ENCODE peak calls at places on chromosomes 3 and 15, in four cellular contexts. One of them, this sample, is unnamed.

GRCh38 chr3:37763338-37763737 is 98.3 kb upstream of the CTDSPL start:
- DNase-seq in H1: no peak
- DNase-seq in ovary: no peak
- DNase-seq in transverse colon: no peak
- DNase-seq in this sample: no peak

GRCh38 chr3:153714588-153715285 is 406.5 kb upstream of the ARHGEF26 start:
- DNase-seq in H1: no peak
- DNase-seq in transverse colon: no peak
- DNase-seq in ovary: no peak
- DNase-seq in this sample: no peak

GRCh38 chr3:141623732-141624131 is 114.4 kb upstream of the RNF7 start:
- DNase-seq in ovary: no peak
- DNase-seq in transverse colon: no peak
- DNase-seq in H1: no peak
- DNase-seq in this sample: no peak

GRCh38 chr3:174102274-174102673 is 704.7 kb downstream of the NLGN1 start:
- DNase-seq in H1: no peak
- DNase-seq in transverse colon: no peak
- DNase-seq in ovary: no peak
- DNase-seq in this sample: no peak

GRCh38 chr3:42829628-42830436 is 20.6 kb downstream of the ACKR2 start:
- DNase-seq in ovary: no peak
- DNase-seq in transverse colon: no peak
- DNase-seq in H1: no peak
- DNase-seq in this sample: no peak

GRCh38 chr3:179088306-179088705 is 16.7 kb upstream of the ZMAT3 start:
- DNase-seq in H1: no peak
- DNase-seq in transverse colon: no peak
- DNase-seq in ovary: no peak
- DNase-seq in this sample: no peak

GRCh38 chr3:54206874-54207273 is 84.5 kb downstream of the CACNA2D3 start:
- DNase-seq in transverse colon: no peak
- DNase-seq in H1: no peak
- DNase-seq in ovary: no peak
- DNase-seq in this sample: no peak

GRCh38 chr3:169965562-169965961 is 1.0 kb upstream of the SEC62 start:
- DNase-seq in H1: no peak
- DNase-seq in ovary: no peak
- DNase-seq in transverse colon: no peak
- DNase-seq in this sample: no peak

GRCh38 chr15:101773496-101774100 is 29.7 kb upstream of the OR4F6 start:
- DNase-seq in transverse colon: peak; percentile 23
- DNase-seq in ovary: no peak
- DNase-seq in H1: peak; percentile 72
- DNase-seq in this sample: no peak

GRCh38 chr3:12316721-12317351 is 28.0 kb downstream of the PPARG start:
- DNase-seq in ovary: no peak
- DNase-seq in transverse colon: no peak
- DNase-seq in H1: no peak
- DNase-seq in this sample: no peak

GRCh38 chr3:107487490-107487889 is 35.3 kb upstream of the BBX start:
- DNase-seq in transverse colon: no peak
- DNase-seq in ovary: no peak
- DNase-seq in H1: no peak
- DNase-seq in this sample: no peak

GRCh38 chr3:183818706-183819624 is 6.4 kb downstream of the MAP6D1 start:
- DNase-seq in transverse colon: no peak
- DNase-seq in ovary: no peak
- DNase-seq in H1: no peak
- DNase-seq in this sample: peak; percentile 60

GRCh38 chr3:18580268-18580667 is 155.1 kb upstream of the SATB1 start:
- DNase-seq in H1: no peak
- DNase-seq in ovary: no peak
- DNase-seq in transverse colon: peak; percentile 41
- DNase-seq in this sample: no peak

GRCh38 chr3:128487813-128488635 is 5.0 kb downstream of the GATA2 start:
- DNase-seq in H1: peak; percentile 93
- DNase-seq in transverse colon: peak; percentile 60
- DNase-seq in ovary: peak; percentile 73
- DNase-seq in this sample: peak; percentile 74

GRCh38 chr3:16265455-16265786 is 409 bp downstream of the OXNAD1 start:
- DNase-seq in transverse colon: no peak
- DNase-seq in H1: no peak
- DNase-seq in ovary: no peak
- DNase-seq in this sample: no peak

GRCh38 chr15:64807051-64807749 is 18.2 kb downstream of the PIF1 start:
- DNase-seq in H1: peak; percentile 75
- DNase-seq in ovary: no peak
- DNase-seq in transverse colon: no peak
- DNase-seq in this sample: no peak

GRCh38 chr3:37491343-37491742 is 317.0 kb upstream of the LRRFIP2 start:
- DNase-seq in ovary: no peak
- DNase-seq in H1: no peak
- DNase-seq in transverse colon: no peak
- DNase-seq in this sample: no peak

GRCh38 chr3:46280105-46280797 is 38.0 kb downstream of the CCR3 start:
- DNase-seq in H1: no peak
- DNase-seq in ovary: no peak
- DNase-seq in transverse colon: no peak
- DNase-seq in this sample: no peak

GRCh38 chr3:179677884-179678283 is 25.0 kb downstream of the USP13 start:
- DNase-seq in transverse colon: no peak
- DNase-seq in ovary: no peak
- DNase-seq in H1: no peak
- DNase-seq in this sample: no peak

GRCh38 chr3:107791450-107791849 is 268.7 kb downstream of the BBX start:
- DNase-seq in ovary: no peak
- DNase-seq in H1: no peak
- DNase-seq in transverse colon: no peak
- DNase-seq in this sample: no peak

GRCh38 chr3:139757448-139758030 is 79.8 kb upstream of the NMNAT3 start:
- DNase-seq in ovary: no peak
- DNase-seq in transverse colon: no peak
- DNase-seq in H1: no peak
- DNase-seq in this sample: no peak

GRCh38 chr15:37940886-37941285 is 6.4 kb downstream of the TMCO5A start:
- DNase-seq in transverse colon: no peak
- DNase-seq in ovary: no peak
- DNase-seq in H1: no peak
- DNase-seq in this sample: no peak

GRCh38 chr3:25663324-25664065 is 1.2 kb downstream of the TOP2B start:
- DNase-seq in H1: no peak
- DNase-seq in ovary: no peak
- DNase-seq in transverse colon: peak; percentile 27
- DNase-seq in this sample: no peak

GRCh38 chr3:157128771-157129671 is 30.9 kb downstream of the CCNL1 start:
- DNase-seq in ovary: no peak
- DNase-seq in H1: no peak
- DNase-seq in transverse colon: peak; percentile 77
- DNase-seq in this sample: no peak

GRCh38 chr3:171757377-171758034 is 52.8 kb downstream of the PLD1 start:
- DNase-seq in transverse colon: no peak
- DNase-seq in H1: no peak
- DNase-seq in ovary: no peak
- DNase-seq in this sample: no peak

GRCh38 chr3:2558828-2559227 is 460.2 kb downstream of the CNTN4 start:
- DNase-seq in H1: no peak
- DNase-seq in transverse colon: no peak
- DNase-seq in ovary: no peak
- DNase-seq in this sample: no peak

GRCh38 chr3:172249039-172249438 is 199.2 kb downstream of the GHSR start:
- DNase-seq in transverse colon: no peak
- DNase-seq in ovary: no peak
- DNase-seq in H1: no peak
- DNase-seq in this sample: no peak

GRCh38 chr15:95565702-95566101 is 764.8 kb upstream of the NR2F2 start:
- DNase-seq in transverse colon: no peak
- DNase-seq in H1: no peak
- DNase-seq in ovary: no peak
- DNase-seq in this sample: no peak

GRCh38 chr3:60081381-60082095 is 1031.7 kb upstream of the CFAP20DC start:
- DNase-seq in transverse colon: no peak
- DNase-seq in ovary: no peak
- DNase-seq in H1: no peak
- DNase-seq in this sample: no peak

GRCh38 chr15:45773149-45773548 is 138.3 kb downstream of the SQOR start:
- DNase-seq in ovary: no peak
- DNase-seq in transverse colon: no peak
- DNase-seq in H1: no peak
- DNase-seq in this sample: no peak

DNA sequence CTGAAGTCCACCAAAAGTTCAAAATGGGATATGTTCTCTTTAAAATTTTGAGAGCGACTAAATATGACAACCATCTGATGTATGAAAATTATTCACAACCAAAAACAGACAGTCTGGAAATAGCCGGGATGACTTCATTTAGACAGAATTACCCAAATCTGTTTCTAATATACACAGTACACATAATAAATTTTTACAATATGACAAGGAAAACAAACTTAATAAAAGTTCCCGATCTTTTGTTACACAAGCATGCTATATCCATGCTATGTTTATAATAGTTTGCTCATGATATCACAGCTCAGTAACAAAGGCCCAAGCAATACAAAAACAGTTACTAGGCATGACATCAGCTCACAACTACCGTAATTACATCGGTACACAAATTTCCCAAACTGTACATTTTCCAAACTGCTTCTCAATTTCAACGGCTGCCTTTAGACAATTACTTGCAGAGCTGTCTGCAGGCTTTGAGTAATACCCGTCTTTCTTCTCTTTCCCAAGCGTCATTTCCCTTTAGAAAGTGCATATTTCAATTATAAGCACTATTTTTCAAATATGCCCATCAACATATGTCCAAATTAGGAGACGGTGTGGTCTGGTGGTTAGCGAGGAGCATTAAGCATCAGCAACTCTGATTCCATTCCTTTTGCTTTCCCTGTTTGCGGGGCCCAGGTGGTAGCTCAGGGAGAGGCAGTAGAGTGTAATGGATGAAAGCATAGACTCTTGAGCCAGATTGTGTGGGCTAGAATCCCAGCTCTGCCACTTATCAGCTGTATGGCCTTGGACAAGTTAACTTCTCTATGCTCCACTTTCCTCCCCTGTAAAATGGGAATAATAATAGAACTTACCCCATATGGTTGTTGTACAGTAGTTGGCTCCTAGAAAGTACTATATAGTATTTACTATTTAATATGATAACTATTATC is 481.2 kb downstream of the FOXP1 start:
- DNase-seq in ovary: no peak
- DNase-seq in H1: no peak
- DNase-seq in transverse colon: no peak
- DNase-seq in this sample: no peak
- TF ChIP-seq EP300 in ovary: no peak
- TF ChIP-seq EP300 in H1: no peak
- TF ChIP-seq EP300 in transverse colon: no peak
- TF ChIP-seq EP300 in this sample: no peak

DNA sequence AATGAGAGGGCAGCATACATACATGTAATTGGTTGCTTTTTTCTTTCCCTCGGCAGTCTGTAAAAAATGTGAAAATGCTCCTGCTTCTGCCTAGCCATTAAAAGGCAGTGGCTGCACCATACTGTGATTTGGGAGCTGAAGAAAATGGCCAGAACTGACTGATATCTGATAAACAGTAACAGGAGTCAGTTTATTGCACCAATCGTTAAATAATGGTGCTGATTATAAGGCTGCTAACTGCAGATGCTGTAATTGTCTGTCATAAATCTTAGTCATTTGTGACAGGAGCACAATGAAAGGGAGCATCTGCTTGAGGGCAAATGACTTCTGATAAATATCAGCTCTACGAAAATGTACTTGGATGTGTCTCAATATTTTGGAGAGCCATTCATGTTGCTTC is 263.1 kb upstream of the DNAJC19 start:
- DNase-seq in transverse colon: no peak
- DNase-seq in H1: no peak
- DNase-seq in ovary: no peak
- DNase-seq in this sample: no peak
- TF ChIP-seq EP300 in transverse colon: no peak
- TF ChIP-seq EP300 in H1: no peak
- TF ChIP-seq EP300 in ovary: no peak
- TF ChIP-seq EP300 in this sample: no peak

DNA sequence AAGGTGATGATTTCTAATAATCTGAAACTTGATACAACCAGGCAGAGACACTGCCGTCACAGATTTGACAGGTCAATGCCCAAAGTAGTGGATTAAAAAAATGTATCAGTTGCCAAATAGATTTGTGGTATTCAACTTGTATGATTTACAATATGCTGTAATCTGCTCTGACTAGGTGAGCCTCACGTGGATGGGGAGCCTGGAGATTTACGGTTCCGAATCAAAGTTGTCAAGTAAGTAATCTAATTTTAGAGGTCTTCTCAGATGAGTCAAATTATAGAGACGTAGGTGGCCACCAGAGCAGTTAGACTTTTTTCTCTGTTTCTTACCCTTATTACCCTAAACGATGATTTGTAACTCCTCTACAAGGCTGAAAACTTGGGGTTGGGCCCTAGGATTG is 12.0 kb downstream of the DNAJB11 start:
- DNase-seq in H1: no peak
- DNase-seq in transverse colon: no peak
- DNase-seq in ovary: no peak
- DNase-seq in this sample: no peak
- TF ChIP-seq EP300 in H1: no peak
- TF ChIP-seq EP300 in transverse colon: no peak
- TF ChIP-seq EP300 in ovary: no peak
- TF ChIP-seq EP300 in this sample: no peak

DNA sequence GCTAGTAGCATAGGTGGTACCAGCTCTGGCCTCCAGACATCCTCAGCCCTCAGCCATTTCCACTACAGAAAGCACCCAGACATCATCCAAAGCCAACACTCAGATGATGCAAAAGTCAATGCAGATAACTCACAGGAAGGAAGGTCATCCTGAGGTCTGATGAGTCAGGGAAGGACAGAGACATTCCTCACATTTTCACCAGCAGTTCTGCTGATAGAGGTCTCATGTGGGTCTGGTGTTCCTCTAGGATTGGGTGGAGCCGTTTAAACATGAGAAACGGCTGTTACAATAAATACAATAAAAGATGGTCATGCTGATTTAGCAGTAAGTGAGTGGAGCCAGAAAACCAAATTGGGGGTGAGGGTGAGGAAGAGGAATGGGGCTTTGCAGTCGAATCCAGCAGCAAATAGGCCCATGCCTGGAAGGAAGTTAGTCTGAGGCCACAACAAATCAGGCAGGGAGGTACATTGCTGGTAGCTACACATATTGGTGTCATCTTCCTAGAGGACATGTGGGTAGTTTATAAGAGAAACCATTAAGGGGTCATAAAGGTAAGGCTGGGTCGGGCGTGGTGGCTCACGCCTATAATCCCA is 33.3 kb upstream of the FLNB start:
- DNase-seq in ovary: no peak
- DNase-seq in transverse colon: no peak
- DNase-seq in H1: no peak
- DNase-seq in this sample: no peak
- TF ChIP-seq EP300 in ovary: no peak
- TF ChIP-seq EP300 in transverse colon: no peak
- TF ChIP-seq EP300 in H1: no peak
- TF ChIP-seq EP300 in this sample: no peak